ENCODE peak calls at places on chromosomes 6 and 20, in seven cellular contexts. One of them, this sample, is unnamed. For H3K4me1, the result is how much of the 10 kb centered on the place peaks cover.

GRCh38 chr6:162442675-162443074 is 284.9 kb downstream of the PRKN start:
- DNase-seq in neuronal stem cell: peak
- DNase-seq in SJSA1: no peak
- DNase-seq in heart right ventricle: no peak
- DNase-seq in mammary epithelial cell: no peak
- DNase-seq in CD8-positive, alpha-beta memory T cell: no peak
- DNase-seq in adrenal gland: no peak
- DNase-seq in this sample: no peak

GRCh38 chr20:46552460-46553420 is 2.3 kb upstream of the OCSTAMP start:
- DNase-seq in neuronal stem cell: no peak
- DNase-seq in SJSA1: no peak
- DNase-seq in heart right ventricle: no peak
- DNase-seq in mammary epithelial cell: no peak
- DNase-seq in CD8-positive, alpha-beta memory T cell: no peak
- DNase-seq in adrenal gland: no peak
- DNase-seq in this sample: no peak

GRCh38 chr6:56827908-56828649 is 126.8 kb upstream of the BEND6 start:
- DNase-seq in neuronal stem cell: no peak
- DNase-seq in SJSA1: no peak
- DNase-seq in heart right ventricle: no peak
- DNase-seq in mammary epithelial cell: no peak
- DNase-seq in CD8-positive, alpha-beta memory T cell: no peak
- DNase-seq in adrenal gland: no peak
- DNase-seq in this sample: no peak

GRCh38 chr6:139375239-139376053 is 998 bp upstream of the CITED2 start:
- DNase-seq in neuronal stem cell: peak
- DNase-seq in SJSA1: peak
- DNase-seq in heart right ventricle: peak
- DNase-seq in mammary epithelial cell: peak
- DNase-seq in CD8-positive, alpha-beta memory T cell: peak
- DNase-seq in adrenal gland: peak
- DNase-seq in this sample: peak

GRCh38 chr20:44583179-44583578 is 800 bp downstream of the PKIG start:
- DNase-seq in neuronal stem cell: no peak
- DNase-seq in SJSA1: peak
- DNase-seq in heart right ventricle: no peak
- DNase-seq in mammary epithelial cell: no peak
- DNase-seq in CD8-positive, alpha-beta memory T cell: no peak
- DNase-seq in adrenal gland: no peak
- DNase-seq in this sample: no peak

GRCh38 chr6:134175532-134176282 is 123.3 kb upstream of the SLC2A12 start:
- DNase-seq in neuronal stem cell: peak
- DNase-seq in SJSA1: peak
- DNase-seq in heart right ventricle: peak
- DNase-seq in mammary epithelial cell: peak
- DNase-seq in CD8-positive, alpha-beta memory T cell: peak
- DNase-seq in adrenal gland: peak
- DNase-seq in this sample: peak

GRCh38 chr6:100475554-100476325 is 11.0 kb upstream of the SIM1 start:
- DNase-seq in neuronal stem cell: no peak
- DNase-seq in SJSA1: no peak
- DNase-seq in heart right ventricle: no peak
- DNase-seq in mammary epithelial cell: peak
- DNase-seq in CD8-positive, alpha-beta memory T cell: no peak
- DNase-seq in adrenal gland: no peak
- DNase-seq in this sample: no peak

GRCh38 chr20:46060301-46060881 is 29.4 kb downstream of the NCOA5 start:
- DNase-seq in neuronal stem cell: no peak
- DNase-seq in SJSA1: no peak
- DNase-seq in heart right ventricle: no peak
- DNase-seq in mammary epithelial cell: no peak
- DNase-seq in CD8-positive, alpha-beta memory T cell: no peak
- DNase-seq in adrenal gland: no peak
- DNase-seq in this sample: no peak

GRCh38 chr20:50574586-50574985 is 64.4 kb downstream of the PTPN1 start:
- DNase-seq in neuronal stem cell: no peak
- DNase-seq in SJSA1: no peak
- DNase-seq in heart right ventricle: no peak
- DNase-seq in mammary epithelial cell: no peak
- DNase-seq in CD8-positive, alpha-beta memory T cell: no peak
- DNase-seq in adrenal gland: no peak
- DNase-seq in this sample: no peak

GRCh38 chr6:12325872-12326271 is 35.7 kb downstream of the EDN1 start:
- DNase-seq in neuronal stem cell: no peak
- DNase-seq in SJSA1: no peak
- DNase-seq in heart right ventricle: no peak
- DNase-seq in mammary epithelial cell: no peak
- DNase-seq in CD8-positive, alpha-beta memory T cell: no peak
- DNase-seq in adrenal gland: no peak
- DNase-seq in this sample: no peak

GRCh38 chr6:137107767-137108105 is 63.0 kb upstream of the IL20RA start:
- DNase-seq in neuronal stem cell: no peak
- DNase-seq in SJSA1: no peak
- DNase-seq in heart right ventricle: no peak
- DNase-seq in mammary epithelial cell: no peak
- DNase-seq in CD8-positive, alpha-beta memory T cell: no peak
- DNase-seq in adrenal gland: no peak
- DNase-seq in this sample: no peak

GRCh38 chr20:13430346-13431002 is 208.3 kb downstream of the TASP1 start:
- DNase-seq in neuronal stem cell: no peak
- DNase-seq in SJSA1: no peak
- DNase-seq in heart right ventricle: no peak
- DNase-seq in mammary epithelial cell: peak
- DNase-seq in CD8-positive, alpha-beta memory T cell: no peak
- DNase-seq in adrenal gland: no peak
- DNase-seq in this sample: no peak

GRCh38 chr6:912871-913663 is 220.1 kb upstream of the EXOC2 start:
- DNase-seq in neuronal stem cell: peak
- DNase-seq in SJSA1: peak
- DNase-seq in heart right ventricle: peak
- DNase-seq in mammary epithelial cell: peak
- DNase-seq in CD8-positive, alpha-beta memory T cell: no peak
- DNase-seq in adrenal gland: no peak
- DNase-seq in this sample: peak

GRCh38 chr6:44563397-44563796 is 175.9 kb downstream of the CDC5L start:
- DNase-seq in neuronal stem cell: no peak
- DNase-seq in SJSA1: peak
- DNase-seq in heart right ventricle: peak
- DNase-seq in mammary epithelial cell: no peak
- DNase-seq in CD8-positive, alpha-beta memory T cell: no peak
- DNase-seq in adrenal gland: no peak
- DNase-seq in this sample: no peak

GRCh38 chr6:27177454-27178000 is 70.0 kb upstream of the PRSS16 start:
- DNase-seq in neuronal stem cell: peak
- DNase-seq in SJSA1: no peak
- DNase-seq in heart right ventricle: peak
- DNase-seq in mammary epithelial cell: peak
- DNase-seq in CD8-positive, alpha-beta memory T cell: peak
- DNase-seq in adrenal gland: peak
- DNase-seq in this sample: peak

GRCh38 chr6:674406-674805 is 17.5 kb upstream of the HUS1B start:
- DNase-seq in neuronal stem cell: no peak
- DNase-seq in SJSA1: no peak
- DNase-seq in heart right ventricle: no peak
- DNase-seq in mammary epithelial cell: no peak
- DNase-seq in CD8-positive, alpha-beta memory T cell: no peak
- DNase-seq in adrenal gland: no peak
- DNase-seq in this sample: no peak

GRCh38 chr6:154412106-154412820 is 55.7 kb upstream of the IPCEF1 start:
- DNase-seq in neuronal stem cell: no peak
- DNase-seq in SJSA1: no peak
- DNase-seq in heart right ventricle: no peak
- DNase-seq in mammary epithelial cell: no peak
- DNase-seq in CD8-positive, alpha-beta memory T cell: no peak
- DNase-seq in adrenal gland: no peak
- DNase-seq in this sample: peak

GRCh38 chr6:1426416-1426815 is 37.0 kb downstream of the FOXF2 start:
- DNase-seq in neuronal stem cell: no peak
- DNase-seq in SJSA1: no peak
- DNase-seq in heart right ventricle: no peak
- DNase-seq in mammary epithelial cell: no peak
- DNase-seq in CD8-positive, alpha-beta memory T cell: no peak
- DNase-seq in adrenal gland: no peak
- DNase-seq in this sample: no peak

GRCh38 chr6:116783852-116784251 is 18.3 kb upstream of the FAM162B start:
- DNase-seq in neuronal stem cell: no peak
- DNase-seq in SJSA1: no peak
- DNase-seq in heart right ventricle: no peak
- DNase-seq in mammary epithelial cell: no peak
- DNase-seq in CD8-positive, alpha-beta memory T cell: no peak
- DNase-seq in adrenal gland: no peak
- DNase-seq in this sample: peak

DNA sequence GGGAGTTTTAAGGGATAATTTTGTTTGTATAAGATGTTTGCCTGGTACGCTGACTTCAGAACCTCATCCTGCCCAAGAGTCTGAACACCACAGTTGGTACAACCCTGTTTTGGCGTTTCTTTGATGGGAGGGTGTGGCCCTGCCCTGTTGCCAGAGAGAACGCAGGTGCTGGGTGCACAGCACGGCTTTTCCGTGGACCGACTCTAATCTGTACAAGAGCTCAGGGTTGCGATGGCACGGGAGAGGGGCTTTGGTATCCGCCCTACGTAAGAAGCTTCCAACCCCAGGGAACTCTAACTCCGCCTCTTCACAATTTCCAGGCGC is 1.3 kb downstream of the CYP24A1 start:
- DNase-seq in neuronal stem cell: no peak
- DNase-seq in SJSA1: no peak
- DNase-seq in heart right ventricle: no peak
- DNase-seq in mammary epithelial cell: no peak
- DNase-seq in CD8-positive, alpha-beta memory T cell: no peak
- DNase-seq in adrenal gland: no peak
- DNase-seq in this sample: no peak
- H3K4me1 ChIP-seq in neuronal stem cell: under half
- H3K4me1 ChIP-seq in SJSA1: under half
- H3K4me1 ChIP-seq in heart right ventricle: under half
- H3K4me1 ChIP-seq in mammary epithelial cell: under half
- H3K4me1 ChIP-seq in CD8-positive, alpha-beta memory T cell: under half
- H3K4me1 ChIP-seq in adrenal gland: under half
- H3K4me1 ChIP-seq in this sample: under half

DNA sequence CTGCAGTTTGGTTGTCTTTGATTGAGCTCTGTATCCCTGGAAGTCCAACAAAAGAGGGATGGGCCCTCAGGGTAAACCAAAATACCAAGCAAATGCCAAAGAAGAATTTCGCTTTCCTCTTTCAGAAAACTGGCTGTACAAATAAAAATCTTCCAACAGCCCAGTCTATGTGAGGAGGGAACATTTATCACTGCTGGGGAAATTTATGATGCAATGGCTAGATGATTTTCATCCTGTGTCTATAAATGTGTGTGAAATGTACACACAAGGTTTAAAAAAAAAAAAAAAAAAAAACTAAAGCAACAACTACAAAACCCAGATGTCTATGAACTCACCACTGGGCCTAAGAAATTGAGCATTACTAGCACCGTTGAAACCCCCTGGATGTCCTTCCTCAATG is 68.7 kb upstream of the SLC4A11 start:
- DNase-seq in neuronal stem cell: no peak
- DNase-seq in SJSA1: no peak
- DNase-seq in heart right ventricle: no peak
- DNase-seq in mammary epithelial cell: no peak
- DNase-seq in CD8-positive, alpha-beta memory T cell: no peak
- DNase-seq in adrenal gland: no peak
- DNase-seq in this sample: no peak
- H3K27ac ChIP-seq in neuronal stem cell: no peak
- H3K27ac ChIP-seq in SJSA1: no peak
- H3K27ac ChIP-seq in heart right ventricle: no peak
- H3K27ac ChIP-seq in mammary epithelial cell: no peak
- H3K27ac ChIP-seq in CD8-positive, alpha-beta memory T cell: no peak
- H3K27ac ChIP-seq in adrenal gland: no peak
- H3K27ac ChIP-seq in this sample: no peak

DNA sequence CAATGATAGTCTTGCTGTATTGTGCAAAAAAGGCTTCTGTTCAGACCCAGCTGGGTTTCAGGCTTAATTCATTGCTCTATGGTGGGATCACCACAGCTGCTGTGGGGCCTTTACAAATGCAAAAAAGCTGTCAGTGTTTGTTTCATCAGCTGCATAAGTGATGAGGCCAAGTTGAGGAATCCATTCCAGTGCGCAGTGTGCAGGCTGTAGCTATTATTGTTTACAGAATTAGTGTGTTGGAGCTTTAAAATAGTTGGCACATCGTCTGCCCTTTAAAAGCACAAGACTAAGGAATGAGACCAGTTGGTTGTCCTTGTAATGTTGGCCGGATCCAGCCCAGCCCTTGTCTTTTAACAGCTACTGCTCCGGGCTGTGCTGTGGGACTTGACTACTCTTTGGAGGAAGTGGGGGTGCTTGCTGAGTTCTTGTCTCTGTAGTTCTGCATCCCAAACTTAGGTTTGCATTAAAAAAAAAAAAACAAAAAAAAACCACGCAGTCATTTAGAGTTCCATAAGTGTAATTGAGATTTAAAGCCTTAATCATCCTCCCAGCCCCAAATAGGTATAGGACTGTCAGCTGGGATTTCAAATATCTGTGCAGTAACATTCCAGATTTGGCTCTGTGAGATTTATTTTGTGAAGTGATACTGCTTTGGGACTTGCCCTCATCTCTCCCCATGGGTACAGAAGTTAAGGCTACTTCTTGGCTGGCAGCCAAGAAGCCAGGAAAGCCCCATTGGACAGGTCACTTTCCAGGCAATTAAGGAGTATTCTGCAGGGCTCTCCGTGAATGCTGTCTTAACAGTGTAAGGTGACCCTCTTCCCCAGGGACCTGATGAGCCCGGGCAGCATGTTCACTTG is 19.3 kb downstream of the JARID2 start:
- DNase-seq in neuronal stem cell: peak
- DNase-seq in SJSA1: peak
- DNase-seq in heart right ventricle: peak
- DNase-seq in mammary epithelial cell: no peak
- DNase-seq in CD8-positive, alpha-beta memory T cell: no peak
- DNase-seq in adrenal gland: peak
- DNase-seq in this sample: no peak
- H3K4me1 ChIP-seq in neuronal stem cell: half or more
- H3K4me1 ChIP-seq in SJSA1: half or more
- H3K4me1 ChIP-seq in heart right ventricle: half or more
- H3K4me1 ChIP-seq in mammary epithelial cell: under half
- H3K4me1 ChIP-seq in CD8-positive, alpha-beta memory T cell: half or more
- H3K4me1 ChIP-seq in adrenal gland: half or more
- H3K4me1 ChIP-seq in this sample: under half

DNA sequence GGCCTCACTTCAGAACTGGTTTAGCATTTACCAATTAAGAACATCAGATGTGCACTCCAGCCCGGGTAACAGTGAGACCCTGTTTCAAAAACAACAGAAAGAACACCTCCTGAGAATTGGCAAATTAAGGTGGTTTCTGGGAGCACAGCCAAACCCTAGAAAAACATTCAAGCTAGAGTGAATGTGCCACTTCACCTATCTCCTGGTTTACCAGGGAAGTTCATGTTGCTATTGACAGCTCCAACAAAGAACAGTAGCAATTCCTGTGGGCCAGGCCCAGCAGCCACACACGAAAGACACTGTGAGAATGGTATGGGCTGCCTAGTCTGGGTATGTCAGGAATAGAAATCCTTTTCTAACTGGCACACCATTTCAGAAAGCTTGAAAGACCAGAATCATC is 4.9 kb downstream of the POLR1C start:
- DNase-seq in neuronal stem cell: no peak
- DNase-seq in SJSA1: no peak
- DNase-seq in heart right ventricle: no peak
- DNase-seq in mammary epithelial cell: no peak
- DNase-seq in CD8-positive, alpha-beta memory T cell: no peak
- DNase-seq in adrenal gland: no peak
- DNase-seq in this sample: no peak
- H3K27ac ChIP-seq in neuronal stem cell: no peak
- H3K27ac ChIP-seq in SJSA1: no peak
- H3K27ac ChIP-seq in heart right ventricle: peak
- H3K27ac ChIP-seq in mammary epithelial cell: no peak
- H3K27ac ChIP-seq in CD8-positive, alpha-beta memory T cell: no peak
- H3K27ac ChIP-seq in adrenal gland: no peak
- H3K27ac ChIP-seq in this sample: no peak

GRCh38 chr6:108115598-108116058 is 41.1 kb upstream of the OSTM1 start:
- DNase-seq in neuronal stem cell: peak
- DNase-seq in SJSA1: no peak
- DNase-seq in heart right ventricle: no peak
- DNase-seq in mammary epithelial cell: peak
- DNase-seq in CD8-positive, alpha-beta memory T cell: no peak
- DNase-seq in adrenal gland: peak
- DNase-seq in this sample: no peak
- H3K4me1 ChIP-seq in neuronal stem cell: under half
- H3K4me1 ChIP-seq in SJSA1: under half
- H3K4me1 ChIP-seq in heart right ventricle: half or more
- H3K4me1 ChIP-seq in mammary epithelial cell: under half
- H3K4me1 ChIP-seq in CD8-positive, alpha-beta memory T cell: under half
- H3K4me1 ChIP-seq in adrenal gland: under half
- H3K4me1 ChIP-seq in this sample: under half